ENCODE peak calls at places on chromosomes 4 and X, in nine cellular contexts. Z, P, S, K, B, G, O, R and F are unnamed samples.
A peak's percentile ranks its signal among the peaks of the same experiment; 100 is the strongest.

GRCh38 chrX:95721011-95721410 is 963.6 kb upstream of the DIAPH2 start:
- DNase-seq in Z (no peak), P (no peak), S (no peak), K (no peak), B (no peak), G (no peak), O (no peak), R (no peak), F (no peak)

GRCh38 chr4:110020139-110020538 is 107.5 kb downstream of the EGF start:
- DNase-seq in Z (no peak), P (no peak), S (no peak), K (no peak), B (no peak), G (no peak), O (no peak), R (no peak), F (no peak)

GRCh38 chrX:149248073-149248625 is 257.0 kb downstream of the IDS start:
- DNase-seq in Z (no peak), P (no peak), S (no peak), K (no peak), B (no peak), G (no peak), O (no peak), R (no peak), F (no peak)

GRCh38 chr4:92618968-92619367 is 315.2 kb downstream of the GRID2 start:
- DNase-seq in Z (no peak), P (no peak), S (no peak), K (no peak), B (no peak), G (no peak), O (no peak), R (no peak), F (no peak)

GRCh38 chr4:121980643-121981042 is 28.8 kb upstream of the TRPC3 start:
- DNase-seq in Z (no peak), P (no peak), S (no peak), K (no peak), B (no peak), G (no peak), O (no peak), R (no peak), F (no peak)

GRCh38 chr4:14338206-14338605 is 664.1 kb upstream of the CPEB2 start:
- DNase-seq in Z (no peak), P (no peak), S (no peak), K (no peak), B (no peak), G (no peak), O (no peak), R (no peak), F (no peak)

GRCh38 chrX:136353519-136354095 is 52.8 kb downstream of the ADGRG4 start:
- DNase-seq in Z (no peak), P (no peak), S (no peak), K (no peak), B (no peak), G (no peak), O (no peak), R (no peak), F (no peak)

GRCh38 chr4:184942447-184943425 is 75.6 kb upstream of the HELT start:
- DNase-seq in Z (no peak), P (no peak), S (no peak), K (no peak), B (no peak), G (no peak), O (peak; percentile 81), R (no peak), F (no peak)

GRCh38 chr4:47349323-47349722 is 114.2 kb downstream of the COMMD8 start:
- DNase-seq in Z (no peak), P (no peak), S (no peak), K (no peak), B (no peak), G (no peak), O (no peak), R (no peak), F (no peak)

GRCh38 chr4:134906404-134907023 is 704.9 kb upstream of the PABPC4L start:
- DNase-seq in Z (no peak), P (peak; percentile 35), S (no peak), K (no peak), B (no peak), G (no peak), O (no peak), R (peak; percentile 3), F (no peak)

GRCh38 chr4:99024481-99025275 is 29.2 kb downstream of the METAP1 start:
- DNase-seq in Z (no peak), P (no peak), S (no peak), K (no peak), B (no peak), G (no peak), O (no peak), R (no peak), F (peak; percentile 42)

GRCh38 chrX:68383540-68383939 is 49.8 kb downstream of the OPHN1 start:
- DNase-seq in Z (no peak), P (no peak), S (no peak), K (no peak), B (no peak), G (no peak), O (no peak), R (no peak), F (no peak)

GRCh38 chr4:75841641-75842520 is 60.4 kb downstream of the PPEF2 start:
- DNase-seq in Z (no peak), P (peak; percentile 10), S (no peak), K (no peak), B (no peak), G (no peak), O (no peak), R (no peak), F (peak; percentile 20)

GRCh38 chr4:139563515-139563914 is 7.5 kb upstream of the SETD7 start:
- DNase-seq in Z (no peak), P (no peak), S (no peak), K (no peak), B (no peak), G (no peak), O (peak; percentile 34), R (no peak), F (no peak)

GRCh38 chr4:177322881-177323280 is 13.2 kb downstream of the NEIL3 start:
- DNase-seq in Z (no peak), P (no peak), S (no peak), K (no peak), B (no peak), G (no peak), O (no peak), R (no peak), F (no peak)

GRCh38 chrX:78366576-78366975 is 39.2 kb upstream of the CYSLTR1 start:
- DNase-seq in Z (no peak), P (no peak), S (no peak), K (no peak), B (no peak), G (no peak), O (no peak), R (no peak), F (no peak)